ENCODE peak calls at places on chromosomes 11 and 22, in eight cellular contexts. One of them, this sample, is unnamed. For H3K4me1, H3K36me3 and H3K27me3, the result is how much of the 10 kb centered on the place peaks cover.

GRCh38 chr11:10298342-10298741 is 4.3 kb upstream of the SBF2 start:
- DNase-seq in CD8-positive, alpha-beta memory T cell: peak
- DNase-seq in prostate gland: no peak
- DNase-seq in uterus: no peak
- DNase-seq in GM23248: peak
- DNase-seq in ovary: no peak
- DNase-seq in GM23338: no peak
- DNase-seq in adipocyte: peak
- DNase-seq in this sample: no peak

GRCh38 chr11:32173435-32173834 is 82.6 kb downstream of the RCN1 start:
- DNase-seq in CD8-positive, alpha-beta memory T cell: no peak
- DNase-seq in prostate gland: peak
- DNase-seq in uterus: peak
- DNase-seq in GM23248: peak
- DNase-seq in ovary: peak
- DNase-seq in GM23338: peak
- DNase-seq in adipocyte: peak
- DNase-seq in this sample: peak

GRCh38 chr11:77126861-77127673 is 979 bp upstream of the MYO7A start:
- DNase-seq in CD8-positive, alpha-beta memory T cell: peak
- DNase-seq in prostate gland: no peak
- DNase-seq in uterus: peak
- DNase-seq in GM23248: peak
- DNase-seq in ovary: peak
- DNase-seq in GM23338: peak
- DNase-seq in adipocyte: peak
- DNase-seq in this sample: peak

GRCh38 chr22:23204541-23205157 is 24.3 kb downstream of the BCR start:
- DNase-seq in CD8-positive, alpha-beta memory T cell: no peak
- DNase-seq in prostate gland: no peak
- DNase-seq in uterus: peak
- DNase-seq in GM23248: peak
- DNase-seq in ovary: peak
- DNase-seq in GM23338: no peak
- DNase-seq in adipocyte: no peak
- DNase-seq in this sample: no peak

GRCh38 chr22:27032121-27032761 is 374.9 kb downstream of the MIAT start:
- DNase-seq in CD8-positive, alpha-beta memory T cell: no peak
- DNase-seq in prostate gland: peak
- DNase-seq in uterus: no peak
- DNase-seq in GM23248: peak
- DNase-seq in ovary: peak
- DNase-seq in GM23338: peak
- DNase-seq in adipocyte: no peak
- DNase-seq in this sample: no peak

GRCh38 chr11:32316846-32317525 is 118.4 kb downstream of the WT1 start:
- DNase-seq in CD8-positive, alpha-beta memory T cell: no peak
- DNase-seq in prostate gland: no peak
- DNase-seq in uterus: no peak
- DNase-seq in GM23248: peak
- DNase-seq in ovary: no peak
- DNase-seq in GM23338: peak
- DNase-seq in adipocyte: no peak
- DNase-seq in this sample: no peak

GRCh38 chr11:35088676-35089075 is 50.3 kb upstream of the CD44 start:
- DNase-seq in CD8-positive, alpha-beta memory T cell: no peak
- DNase-seq in prostate gland: peak
- DNase-seq in uterus: no peak
- DNase-seq in GM23248: peak
- DNase-seq in ovary: no peak
- DNase-seq in GM23338: no peak
- DNase-seq in adipocyte: no peak
- DNase-seq in this sample: no peak

GRCh38 chr11:59822989-59823566 is 12.5 kb upstream of the MRPL16 start:
- DNase-seq in CD8-positive, alpha-beta memory T cell: no peak
- DNase-seq in prostate gland: no peak
- DNase-seq in uterus: no peak
- DNase-seq in GM23248: peak
- DNase-seq in ovary: no peak
- DNase-seq in GM23338: peak
- DNase-seq in adipocyte: peak
- DNase-seq in this sample: peak

GRCh38 chr11:8237453-8237852 is 26.2 kb downstream of the LMO1 start:
- DNase-seq in CD8-positive, alpha-beta memory T cell: no peak
- DNase-seq in prostate gland: no peak
- DNase-seq in uterus: no peak
- DNase-seq in GM23248: no peak
- DNase-seq in ovary: no peak
- DNase-seq in GM23338: no peak
- DNase-seq in adipocyte: no peak
- DNase-seq in this sample: no peak

GRCh38 chr11:107198490-107199007 is 180.3 kb upstream of the GUCY1A2 start:
- DNase-seq in CD8-positive, alpha-beta memory T cell: no peak
- DNase-seq in prostate gland: no peak
- DNase-seq in uterus: no peak
- DNase-seq in GM23248: no peak
- DNase-seq in ovary: no peak
- DNase-seq in GM23338: no peak
- DNase-seq in adipocyte: no peak
- DNase-seq in this sample: no peak

GRCh38 chr22:35721954-35722353 is 4.3 kb downstream of the APOL5 start:
- DNase-seq in CD8-positive, alpha-beta memory T cell: no peak
- DNase-seq in prostate gland: no peak
- DNase-seq in uterus: no peak
- DNase-seq in GM23248: no peak
- DNase-seq in ovary: no peak
- DNase-seq in GM23338: no peak
- DNase-seq in adipocyte: no peak
- DNase-seq in this sample: no peak

GRCh38 chr11:9263840-9264380 is 1.2 kb downstream of the DENND5A start:
- DNase-seq in CD8-positive, alpha-beta memory T cell: no peak
- DNase-seq in prostate gland: no peak
- DNase-seq in uterus: no peak
- DNase-seq in GM23248: peak
- DNase-seq in ovary: no peak
- DNase-seq in GM23338: no peak
- DNase-seq in adipocyte: peak
- DNase-seq in this sample: peak

GRCh38 chr11:2537896-2538855 is 93.4 kb downstream of the KCNQ1 start:
- DNase-seq in CD8-positive, alpha-beta memory T cell: peak
- DNase-seq in prostate gland: no peak
- DNase-seq in uterus: no peak
- DNase-seq in GM23248: no peak
- DNase-seq in ovary: no peak
- DNase-seq in GM23338: no peak
- DNase-seq in adipocyte: no peak
- DNase-seq in this sample: no peak

GRCh38 chr22:31436132-31436531 is 36.7 kb downstream of the DRG1 start:
- DNase-seq in CD8-positive, alpha-beta memory T cell: no peak
- DNase-seq in prostate gland: peak
- DNase-seq in uterus: no peak
- DNase-seq in GM23248: no peak
- DNase-seq in ovary: no peak
- DNase-seq in GM23338: no peak
- DNase-seq in adipocyte: peak
- DNase-seq in this sample: no peak

GRCh38 chr11:64544616-64545296 is 46.3 kb upstream of the SLC22A12 start:
- DNase-seq in CD8-positive, alpha-beta memory T cell: no peak
- DNase-seq in prostate gland: no peak
- DNase-seq in uterus: no peak
- DNase-seq in GM23248: no peak
- DNase-seq in ovary: no peak
- DNase-seq in GM23338: no peak
- DNase-seq in adipocyte: no peak
- DNase-seq in this sample: no peak

GRCh38 chr22:41360126-41360525 is 21.6 kb upstream of the TEF start:
- DNase-seq in CD8-positive, alpha-beta memory T cell: no peak
- DNase-seq in prostate gland: peak
- DNase-seq in uterus: no peak
- DNase-seq in GM23248: no peak
- DNase-seq in ovary: no peak
- DNase-seq in GM23338: peak
- DNase-seq in adipocyte: no peak
- DNase-seq in this sample: no peak

GRCh38 chr11:64627371-64627770 is 36.4 kb downstream of the SLC22A12 start:
- DNase-seq in CD8-positive, alpha-beta memory T cell: no peak
- DNase-seq in prostate gland: no peak
- DNase-seq in uterus: no peak
- DNase-seq in GM23248: no peak
- DNase-seq in ovary: no peak
- DNase-seq in GM23338: no peak
- DNase-seq in adipocyte: no peak
- DNase-seq in this sample: no peak

GRCh38 chr11:1701041-1701807 is 4.2 kb downstream of the KRTAP5-6 start:
- DNase-seq in CD8-positive, alpha-beta memory T cell: no peak
- DNase-seq in prostate gland: no peak
- DNase-seq in uterus: no peak
- DNase-seq in GM23248: no peak
- DNase-seq in ovary: no peak
- DNase-seq in GM23338: no peak
- DNase-seq in adipocyte: no peak
- DNase-seq in this sample: no peak

DNA sequence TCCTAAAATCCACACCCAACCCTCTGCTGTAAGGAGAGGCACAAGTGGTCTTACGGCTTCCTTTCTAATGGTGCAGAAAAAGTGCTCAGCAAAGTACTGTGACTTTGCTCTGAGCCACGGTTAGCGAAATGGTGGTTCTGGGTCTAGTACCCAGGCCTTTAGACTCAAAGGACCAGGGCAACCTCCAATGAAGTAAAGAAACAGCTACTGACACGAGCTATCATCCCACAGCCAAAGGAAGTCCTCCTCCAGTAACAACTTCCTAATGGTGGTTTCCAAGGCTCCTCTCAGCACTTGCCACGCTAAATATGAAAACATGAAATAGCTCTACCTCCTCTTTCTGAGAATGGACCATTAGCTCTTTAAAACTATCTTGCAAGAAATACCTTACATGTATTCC is 122.5 kb downstream of the ETS1 start:
- DNase-seq in CD8-positive, alpha-beta memory T cell: no peak
- DNase-seq in prostate gland: no peak
- DNase-seq in uterus: no peak
- DNase-seq in GM23248: no peak
- DNase-seq in ovary: no peak
- DNase-seq in GM23338: no peak
- DNase-seq in adipocyte: no peak
- DNase-seq in this sample: no peak
- H3K4me1 ChIP-seq in CD8-positive, alpha-beta memory T cell: half or more
- H3K4me1 ChIP-seq in prostate gland: under half
- H3K4me1 ChIP-seq in uterus: under half
- H3K4me1 ChIP-seq in GM23248: half or more
- H3K4me1 ChIP-seq in ovary: under half
- H3K4me1 ChIP-seq in GM23338: under half
- H3K4me1 ChIP-seq in adipocyte: under half
- H3K4me1 ChIP-seq in this sample: under half

GRCh38 chr11:65633390-65634139 is 4.3 kb upstream of the SIPA1 start:
- DNase-seq in CD8-positive, alpha-beta memory T cell: no peak
- DNase-seq in prostate gland: no peak
- DNase-seq in uterus: no peak
- DNase-seq in GM23248: no peak
- DNase-seq in ovary: no peak
- DNase-seq in GM23338: no peak
- DNase-seq in adipocyte: no peak
- DNase-seq in this sample: no peak

GRCh38 chr11:65625628-65626342 is 10.2 kb downstream of the PCNX3 start:
- DNase-seq in CD8-positive, alpha-beta memory T cell: peak
- DNase-seq in prostate gland: peak
- DNase-seq in uterus: no peak
- DNase-seq in GM23248: peak
- DNase-seq in ovary: no peak
- DNase-seq in GM23338: peak
- DNase-seq in adipocyte: peak
- DNase-seq in this sample: no peak

GRCh38 chr11:65630215-65630614 is 7.7 kb upstream of the SIPA1 start:
- DNase-seq in CD8-positive, alpha-beta memory T cell: no peak
- DNase-seq in prostate gland: no peak
- DNase-seq in uterus: no peak
- DNase-seq in GM23248: no peak
- DNase-seq in ovary: no peak
- DNase-seq in GM23338: no peak
- DNase-seq in adipocyte: no peak
- DNase-seq in this sample: no peak

GRCh38 chr11:65627202-65627601 is 10.7 kb upstream of the SIPA1 start:
- DNase-seq in CD8-positive, alpha-beta memory T cell: no peak
- DNase-seq in prostate gland: no peak
- DNase-seq in uterus: no peak
- DNase-seq in GM23248: no peak
- DNase-seq in ovary: no peak
- DNase-seq in GM23338: no peak
- DNase-seq in adipocyte: no peak
- DNase-seq in this sample: no peak

GRCh38 chr11:65629579-65629978 is 8.3 kb upstream of the SIPA1 start:
- DNase-seq in CD8-positive, alpha-beta memory T cell: no peak
- DNase-seq in prostate gland: no peak
- DNase-seq in uterus: no peak
- DNase-seq in GM23248: no peak
- DNase-seq in ovary: no peak
- DNase-seq in GM23338: no peak
- DNase-seq in adipocyte: no peak
- DNase-seq in this sample: no peak
- H3K36me3 ChIP-seq in CD8-positive, alpha-beta memory T cell: under half
- H3K36me3 ChIP-seq in prostate gland: under half
- H3K36me3 ChIP-seq in uterus: under half
- H3K36me3 ChIP-seq in GM23248: under half
- H3K36me3 ChIP-seq in ovary: under half
- H3K36me3 ChIP-seq in GM23338: under half
- H3K36me3 ChIP-seq in adipocyte: half or more
- H3K36me3 ChIP-seq in this sample: half or more

DNA sequence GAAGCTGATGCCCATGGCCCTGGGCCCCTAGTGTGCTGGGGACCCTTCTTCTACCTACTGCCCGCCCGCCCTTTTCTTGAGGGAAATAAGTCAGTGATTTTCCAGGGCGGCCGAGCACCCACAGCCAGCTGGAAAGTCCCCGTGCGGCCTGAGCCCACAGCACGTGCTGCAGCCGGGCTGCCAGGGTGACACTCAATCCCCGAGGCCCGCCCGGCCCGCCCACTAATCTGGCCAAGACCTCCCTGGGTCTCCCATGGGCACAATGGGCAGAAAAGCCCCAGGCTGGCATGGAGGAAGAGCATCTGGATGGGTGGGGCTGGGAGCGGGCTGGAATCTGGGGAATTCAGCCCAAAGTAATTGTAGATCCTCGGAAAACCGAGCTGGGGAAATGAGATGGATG is 24.8 kb downstream of the WNT7B start:
- DNase-seq in CD8-positive, alpha-beta memory T cell: no peak
- DNase-seq in prostate gland: no peak
- DNase-seq in uterus: no peak
- DNase-seq in GM23248: no peak
- DNase-seq in ovary: no peak
- DNase-seq in GM23338: no peak
- DNase-seq in adipocyte: no peak
- DNase-seq in this sample: no peak
- H3K27me3 ChIP-seq in CD8-positive, alpha-beta memory T cell: under half
- H3K27me3 ChIP-seq in prostate gland: under half
- H3K27me3 ChIP-seq in uterus: under half
- H3K27me3 ChIP-seq in GM23248: under half
- H3K27me3 ChIP-seq in ovary: under half
- H3K27me3 ChIP-seq in GM23338: under half
- H3K27me3 ChIP-seq in adipocyte: half or more
- H3K27me3 ChIP-seq in this sample: under half

GRCh38 chr11:60910711-60911366 is 3.1 kb upstream of the TMEM109 start:
- DNase-seq in CD8-positive, alpha-beta memory T cell: no peak
- DNase-seq in prostate gland: no peak
- DNase-seq in uterus: no peak
- DNase-seq in GM23248: no peak
- DNase-seq in ovary: no peak
- DNase-seq in GM23338: peak
- DNase-seq in adipocyte: no peak
- DNase-seq in this sample: no peak
- H3K4me1 ChIP-seq in CD8-positive, alpha-beta memory T cell: under half
- H3K4me1 ChIP-seq in prostate gland: under half
- H3K4me1 ChIP-seq in uterus: under half
- H3K4me1 ChIP-seq in GM23248: under half
- H3K4me1 ChIP-seq in ovary: under half
- H3K4me1 ChIP-seq in GM23338: under half
- H3K4me1 ChIP-seq in adipocyte: under half
- H3K4me1 ChIP-seq in this sample: under half